ENCODE peak calls at places on chromosomes 4 and X, in eight cellular contexts. W is neural crest cell; E is NCI-H2081; I is stimulated activated CD8-positive, alpha-beta memory T cell treated with anti-CD3 and anti-CD28 coated beads, Interleukin-4, amount 100 ng/mL, for 4 hours; C is T follicular helper cell; X is H9; G is CD8-positive, alpha-beta memory T cell; F is activated gamma-delta T cell. M is an unnamed sample.

GRCh38 chr4:4555916-4556315 is 14.1 kb upstream of the STX18 start:
- DNase-seq in W (no peak), E (no peak), I (no peak), C (no peak), X (no peak), G (no peak), F (no peak), M (no peak)

GRCh38 chr4:186643501-186644315 is 79.9 kb downstream of the FAT1 start:
- DNase-seq in W (no peak), E (no peak), I (no peak), C (no peak), X (no peak), G (no peak), F (no peak), M (no peak)

GRCh38 chr4:168604496-168605373 is 107.9 kb downstream of the PALLD start:
- DNase-seq in W (no peak), E (no peak), I (no peak), C (no peak), X (no peak), G (no peak), F (no peak), M (no peak)

GRCh38 chr4:141524116-141524515 is 112.3 kb upstream of the IL15 start:
- DNase-seq in W (no peak), E (no peak), I (no peak), C (no peak), X (no peak), G (no peak), F (no peak), M (no peak)

GRCh38 chr4:144599621-144600020 is 46.3 kb upstream of the HHIP start:
- DNase-seq in W (no peak), E (no peak), I (no peak), C (no peak), X (no peak), G (no peak), F (no peak), M (no peak)

GRCh38 chrX:71935542-71935941 is 24.9 kb downstream of the NHSL2 start:
- DNase-seq in W (no peak), E (no peak), I (no peak), C (no peak), X (peak; percentile 76), G (no peak), F (no peak), M (no peak)

GRCh38 chr4:120672558-120673147 is 249.9 kb downstream of the PRDM5 start:
- DNase-seq in W (no peak), E (no peak), I (no peak), C (no peak), X (peak; percentile 41), G (no peak), F (no peak), M (no peak)

GRCh38 chrX:66203114-66203513 is 39.1 kb downstream of the HEPH start:
- DNase-seq in W (no peak), E (no peak), I (no peak), C (no peak), X (no peak), G (no peak), F (no peak), M (no peak)

GRCh38 chr4:152729466-152729865 is 49.7 kb upstream of the TMEM154 start:
- DNase-seq in W (no peak), E (no peak), I (no peak), C (no peak), X (no peak), G (no peak), F (no peak), M (no peak)

GRCh38 chr4:176792348-176793059 is at the start of gene VEGFC:
- DNase-seq in W (peak; percentile 44), E (peak; percentile 10), I (no peak), C (no peak), X (peak; percentile 66), G (no peak), F (peak; percentile 2), M (no peak)

M was measured in naive thymus-derived CD4-positive, alpha-beta T cell.